ENCODE peak calls at places on chromosomes 7 and 10, in nine cellular contexts. T is sciatic nerve; I is stimulated activated naive B cell treated with anti-CD40 and anti-IgM and Interleukin-4, amounts not matched to agents 10 μg/mL and 1 μg/mL and 100 μg/mL, for 72 hours; Z is RWPE2; U is lower lobe of right lung; X is HepG2; L is heart right ventricle; H is HCT116; V is naive thymus-derived CD8-positive, alpha-beta T cell. E is an unnamed sample.

GRCh38 chr10:26543567-26544306 is 105.6 kb downstream of the APBB1IP start:
- ATAC-seq in T (no peak), I (peak; percentile 72), Z (no peak), U (no peak), X (no peak), L (no peak), H (no peak), V (peak; percentile 45), E (no peak)

GRCh38 chr10:118635674-118636402 is 40.4 kb upstream of the PRLHR start:
- ATAC-seq in T (no peak), I (no peak), Z (no peak), U (no peak), X (no peak), L (no peak), H (no peak), V (no peak), E (no peak)

GRCh38 chr10:95784279-95784913 is 28.4 kb downstream of the ENTPD1 start:
- ATAC-seq in T (peak; percentile 10), I (peak; percentile 31), Z (no peak), U (peak; percentile 57), X (no peak), L (no peak), H (no peak), V (no peak), E (no peak)

GRCh38 chr10:94213980-94214379 is 148.8 kb downstream of the NOC3L start:
- ATAC-seq in T (peak; percentile 24), I (no peak), Z (no peak), U (peak; percentile 68), X (no peak), L (peak; percentile 60), H (no peak), V (no peak), E (no peak)

GRCh38 chr7:105257338-105257737 is 131.4 kb downstream of the SRPK2 start:
- ATAC-seq in T (no peak), I (peak; percentile 47), Z (peak; percentile 60), U (no peak), X (no peak), L (no peak), H (no peak), V (no peak), E (no peak)

GRCh38 chr10:79038104-79038840 is 30.5 kb upstream of the ZMIZ1 start:
- ATAC-seq in T (no peak), I (no peak), Z (no peak), U (no peak), X (no peak), L (no peak), H (no peak), V (no peak), E (no peak)

GRCh38 chr10:22837771-22838170 is 90.1 kb upstream of the ARMC3 start:
- ATAC-seq in T (no peak), I (no peak), Z (no peak), U (no peak), X (no peak), L (no peak), H (no peak), V (no peak), E (no peak)

GRCh38 chr7:150996289-150997074 is 5.7 kb downstream of the NOS3 start:
- ATAC-seq in T (no peak), I (no peak), Z (no peak), U (no peak), X (no peak), L (no peak), H (no peak), V (peak; percentile 26), E (no peak)

GRCh38 chr10:124522903-124523260 is 61.3 kb downstream of the LHPP start:
- ATAC-seq in T (no peak), I (peak; percentile 52), Z (no peak), U (no peak), X (peak; percentile 68), L (no peak), H (no peak), V (no peak), E (no peak)

GRCh38 chr7:18191329-18191728 is 163.7 kb upstream of the PRPS1L1 start:
- ATAC-seq in T (no peak), I (no peak), Z (no peak), U (no peak), X (no peak), L (no peak), H (no peak), V (no peak), E (no peak)

GRCh38 chr7:123273185-123273584 is 73.4 kb upstream of the SLC13A1 start:
- ATAC-seq in T (no peak), I (no peak), Z (no peak), U (no peak), X (no peak), L (no peak), H (no peak), V (no peak), E (no peak)

GRCh38 chr7:23291957-23292560 is 7.1 kb upstream of the MALSU1 start:
- ATAC-seq in T (no peak), I (no peak), Z (no peak), U (no peak), X (no peak), L (peak; percentile 43), H (no peak), V (no peak), E (no peak)

GRCh38 chr7:140866926-140867325 is 57.8 kb downstream of the BRAF start:
- ATAC-seq in T (no peak), I (no peak), Z (no peak), U (no peak), X (no peak), L (no peak), H (no peak), V (no peak), E (no peak)

GRCh38 chr7:150369740-150370501 is 1.3 kb downstream of the REPIN1 start:
- ATAC-seq in T (no peak), I (peak; percentile 0), Z (no peak), U (no peak), X (no peak), L (no peak), H (no peak), V (no peak), E (peak; percentile 2)

GRCh38 chr7:141557360-141557759 is 6.2 kb downstream of the AGK start:
- ATAC-seq in T (no peak), I (peak; percentile 69), Z (no peak), U (no peak), X (no peak), L (no peak), H (no peak), V (no peak), E (no peak)

GRCh38 chr7:117630501-117630900 is 150.7 kb downstream of the CFTR start:
- ATAC-seq in T (no peak), I (no peak), Z (no peak), U (no peak), X (no peak), L (no peak), H (no peak), V (no peak), E (no peak)

GRCh38 chr10:103556383-103557007 is 63.0 kb downstream of the NEURL1 start:
- ATAC-seq in T (no peak), I (no peak), Z (no peak), U (no peak), X (no peak), L (no peak), H (no peak), V (no peak), E (no peak)

GRCh38 chr10:76007206-76007605 is 575.8 kb downstream of the LRMDA start:
- ATAC-seq in T (no peak), I (no peak), Z (no peak), U (no peak), X (no peak), L (no peak), H (no peak), V (no peak), E (no peak)

GRCh38 chr10:78406648-78407008 is 373.0 kb downstream of the RPS24 start:
- ATAC-seq in T (no peak), I (peak; percentile 6), Z (no peak), U (no peak), X (no peak), L (no peak), H (no peak), V (peak; percentile 30), E (no peak)

GRCh38 chr7:108581655-108582491 is 12.2 kb downstream of the DNAJB9 start:
- ATAC-seq in T (no peak), I (no peak), Z (peak; percentile 58), U (peak; percentile 47), X (peak; percentile 89), L (no peak), H (peak; percentile 60), V (no peak), E (no peak)

GRCh38 chr7:10643545-10643944 is 330.1 kb upstream of the PHF14 start:
- ATAC-seq in T (no peak), I (no peak), Z (no peak), U (no peak), X (no peak), L (no peak), H (no peak), V (peak; percentile 72), E (no peak)

GRCh38 chr7:118104812-118105441 is 79.0 kb upstream of the LSM8 start:
- ATAC-seq in T (no peak), I (peak; percentile 51), Z (peak; percentile 78), U (no peak), X (peak; percentile 54), L (no peak), H (peak; percentile 86), V (no peak), E (peak; percentile 50)

E was measured in esophagus mucosa.